ENCODE peak calls at places on chromosomes 11 and 22, in seven cellular contexts. Y is endothelial cell of umbilical vein; K is nephron progenitor cell; L is stimulated activated naive B cell treated with anti-CD40 and anti-IgM and Interleukin-4, amounts not matched to agents 10 μg/mL and 1 μg/mL and 100 μg/mL, for 72 hours; P is activated naive CD4-positive, alpha-beta T cell treated with anti-CD3 and anti-CD28 coated beads, Interleukin-2, amount 10 ng/mL, durations not matched to agents 7 days and 5 days; W is adipocyte; Q is stimulated activated CD4-positive, alpha-beta T cell treated with anti-CD3 and anti-CD28 coated beads, TNF-alpha, amount 100 ng/mL, for 48 hours. T is an unnamed sample.

GRCh38 chr11:69537126-69537525 is 55.7 kb downstream of the LINC01488 start:
- DNase-seq in Y (no peak), K (no peak), L (no peak), P (no peak), W (no peak), Q (no peak), T (no peak)

GRCh38 chr22:18056802-18057474 is 20.9 kb upstream of the PEX26 start:
- DNase-seq in Y (no peak), K (no peak), L (peak; percentile 78), P (no peak), W (no peak), Q (no peak), T (no peak)

GRCh38 chr11:84249344-84250135 is 963.4 kb upstream of the CCDC90B start:
- DNase-seq in Y (no peak), K (no peak), L (no peak), P (no peak), W (no peak), Q (no peak), T (no peak)

GRCh38 chr11:65546217-65546958 is 11.8 kb downstream of the LTBP3 start:
- DNase-seq in Y (peak; percentile 44), K (peak; percentile 99), L (peak; percentile 95), P (peak; percentile 98), W (no peak), Q (peak; percentile 99), T (peak; percentile 44)

GRCh38 chr11:134561348-134561720 is 149.3 kb upstream of the B3GAT1 start:
- DNase-seq in Y (no peak), K (no peak), L (no peak), P (no peak), W (no peak), Q (no peak), T (no peak)

GRCh38 chr11:100640071-100640470 is 47.0 kb upstream of the ARHGAP42 start:
- DNase-seq in Y (no peak), K (no peak), L (no peak), P (no peak), W (peak; percentile 6), Q (no peak), T (no peak)

GRCh38 chr22:20056161-20056560 is 23.9 kb upstream of the DGCR8 start:
- DNase-seq in Y (no peak), K (no peak), L (no peak), P (no peak), W (no peak), Q (no peak), T (no peak)

GRCh38 chr22:45071618-45072017 is 61.8 kb upstream of the PHF21B start:
- DNase-seq in Y (no peak), K (no peak), L (no peak), P (no peak), W (no peak), Q (no peak), T (no peak)

GRCh38 chr11:95092549-95093324 is 3.1 kb downstream of the ENDOD1 start:
- DNase-seq in Y (peak; percentile 27), K (no peak), L (no peak), P (peak; percentile 58), W (peak; percentile 63), Q (peak; percentile 14), T (peak; percentile 32)

GRCh38 chr22:41512421-41513194 is 31.7 kb downstream of the POLR3H start:
- DNase-seq in Y (no peak), K (peak; percentile 75), L (no peak), P (no peak), W (peak; percentile 87), Q (no peak), T (peak; percentile 52)

GRCh38 chr11:11155962-11156815 is 196.9 kb downstream of the CSNK2A3 start:
- DNase-seq in Y (no peak), K (peak; percentile 59), L (peak; percentile 18), P (peak; percentile 61), W (no peak), Q (peak; percentile 40), T (peak; percentile 4)

GRCh38 chr22:29817724-29818123 is 20.4 kb downstream of the ASCC2 start:
- DNase-seq in Y (no peak), K (no peak), L (no peak), P (no peak), W (no peak), Q (no peak), T (no peak)

GRCh38 chr11:69209421-69209820 is 53.7 kb downstream of the SMIM38 start:
- DNase-seq in Y (no peak), K (no peak), L (no peak), P (no peak), W (no peak), Q (no peak), T (no peak)

GRCh38 chr22:36819112-36819511 is 2.3 kb upstream of the PVALB start:
- DNase-seq in Y (no peak), K (peak; percentile 43), L (no peak), P (no peak), W (no peak), Q (no peak), T (no peak)

GRCh38 chr11:126480410-126481302 is 125.2 kb downstream of the ST3GAL4 start:
- DNase-seq in Y (peak; percentile 76), K (peak; percentile 73), L (peak; percentile 41), P (peak; percentile 83), W (peak; percentile 96), Q (peak; percentile 55), T (peak; percentile 85)

GRCh38 chr11:76674517-76675400 is 4.2 kb upstream of the LRRC32 start:
- DNase-seq in Y (no peak), K (no peak), L (peak; percentile 92), P (no peak), W (no peak), Q (no peak), T (no peak)

GRCh38 chr11:66847461-66848232 is 4.4 kb downstream of the RCE1 start:
- DNase-seq in Y (no peak), K (no peak), L (no peak), P (no peak), W (no peak), Q (no peak), T (no peak)

GRCh38 chr11:76716268-76716667 is 45.7 kb upstream of the LRRC32 start:
- DNase-seq in Y (no peak), K (no peak), L (no peak), P (no peak), W (no peak), Q (no peak), T (no peak)

GRCh38 chr11:110376711-110377324 is 52.9 kb upstream of the FDX1 start:
- DNase-seq in Y (peak; percentile 93), K (peak; percentile 38), L (peak; percentile 23), P (peak; percentile 29), W (peak; percentile 92), Q (peak; percentile 18), T (peak; percentile 91)

GRCh38 chr11:116868066-116868465 is 30.6 kb upstream of the APOA1 start:
- DNase-seq in Y (no peak), K (no peak), L (no peak), P (no peak), W (no peak), Q (no peak), T (no peak)

GRCh38 chr11:128796275-128796674 is 70.8 kb downstream of the KCNJ1 start:
- DNase-seq in Y (no peak), K (no peak), L (no peak), P (no peak), W (peak; percentile 28), Q (no peak), T (no peak)

GRCh38 chr11:2515401-2516275 is 70.8 kb downstream of the KCNQ1 start:
- DNase-seq in Y (no peak), K (no peak), L (no peak), P (no peak), W (no peak), Q (no peak), T (no peak)

GRCh38 chr11:87473174-87473573 is 435.4 kb downstream of the TMEM135 start:
- DNase-seq in Y (no peak), K (no peak), L (no peak), P (no peak), W (peak; percentile 79), Q (no peak), T (no peak)

GRCh38 chr11:69599502-69599901 is 41.5 kb upstream of the CCND1 start:
- DNase-seq in Y (no peak), K (no peak), L (no peak), P (no peak), W (no peak), Q (no peak), T (no peak)

GRCh38 chr11:58622344-58622743 is at the start of gene CNTF:
- DNase-seq in Y (no peak), K (no peak), L (no peak), P (no peak), W (no peak), Q (no peak), T (no peak)

GRCh38 chr11:76626921-76627391 is 43.6 kb downstream of the LRRC32 start:
- DNase-seq in Y (no peak), K (no peak), L (peak; percentile 94), P (peak; percentile 71), W (no peak), Q (peak; percentile 26), T (no peak)

GRCh38 chr11:131659931-131660330 is 289.5 kb downstream of the NTM start:
- DNase-seq in Y (no peak), K (no peak), L (no peak), P (no peak), W (no peak), Q (no peak), T (no peak)

GRCh38 chr22:30079952-30080533 is at the start of gene HORMAD2:
- DNase-seq in Y (peak; percentile 22), K (peak; percentile 66), L (peak; percentile 2), P (no peak), W (no peak), Q (no peak), T (peak; percentile 20)

GRCh38 chr11:11552688-11553087 is 69.1 kb downstream of the GALNT18 start:
- DNase-seq in Y (no peak), K (no peak), L (no peak), P (no peak), W (no peak), Q (no peak), T (no peak)

GRCh38 chr11:113546757-113547507 is 71.7 kb upstream of the DRD2 start:
- DNase-seq in Y (no peak), K (no peak), L (no peak), P (no peak), W (no peak), Q (no peak), T (peak; percentile 10)